ENCODE peak calls at places on chromosomes 12 and 14, in six cellular contexts. Y is NCI-H2081, E is NCI-H748 treated with DMSO at 0.1 percent for 48 hours, T is HEK293T, U is EL, V is breast epithelium. B is an unnamed sample.
A peak's percentile ranks its signal among the peaks of the same experiment; 100 is the strongest.

GRCh38 chr12:52259850-52260249 is 14.6 kb upstream of the KRT86 start:
- DNase-seq in Y (no peak), E (no peak), T (no peak), U (peak; percentile 29), V (no peak), B (no peak)

GRCh38 chr12:30764251-30764650 is 9.5 kb upstream of the CAPRIN2 start:
- DNase-seq in Y (peak; percentile 46), E (peak; percentile 71), T (no peak), U (no peak), V (no peak), B (no peak)

GRCh38 chr14:77065851-77066554 is 32.1 kb upstream of the CIPC start:
- DNase-seq in Y (no peak), E (no peak), T (no peak), U (no peak), V (no peak), B (no peak)

GRCh38 chr14:89719371-89720075 is 235.0 kb downstream of the EFCAB11 start:
- DNase-seq in Y (no peak), E (no peak), T (no peak), U (no peak), V (no peak), B (peak; percentile 36)

GRCh38 chr12:9240776-9241175 is 32.6 kb upstream of the PZP start:
- DNase-seq in Y (no peak), E (no peak), T (no peak), U (no peak), V (no peak), B (no peak)

GRCh38 chr12:100706029-100706428 is 88.5 kb upstream of the ANO4 start:
- DNase-seq in Y (peak; percentile 54), E (peak; percentile 86), T (no peak), U (peak; percentile 85), V (no peak), B (no peak)

GRCh38 chr12:131199221-131199620 is 245.5 kb downstream of the ADGRD1 start:
- DNase-seq in Y (no peak), E (no peak), T (no peak), U (no peak), V (no peak), B (no peak)

GRCh38 chr14:100325958-100326357 is 2.8 kb downstream of the SLC25A47 start:
- DNase-seq in Y (no peak), E (no peak), T (no peak), U (no peak), V (no peak), B (no peak)

GRCh38 chr14:63328787-63329737 is 10.3 kb upstream of the GPHB5 start:
- DNase-seq in Y (no peak), E (no peak), T (no peak), U (no peak), V (no peak), B (no peak)

GRCh38 chr14:61569308-61569707 is 126.0 kb upstream of the HIF1A start:
- DNase-seq in Y (no peak), E (no peak), T (no peak), U (no peak), V (no peak), B (no peak)

GRCh38 chr12:25690996-25691864 is 138.1 kb upstream of the LMNTD1 start:
- DNase-seq in Y (no peak), E (no peak), T (no peak), U (no peak), V (no peak), B (no peak)

GRCh38 chr14:22510527-22511110 is 78.4 kb downstream of the DAD1 start:
- DNase-seq in Y (no peak), E (no peak), T (no peak), U (peak; percentile 53), V (no peak), B (no peak)

GRCh38 chr12:3727877-3728632 is 24.9 kb downstream of the CRACR2A start:
- DNase-seq in Y (no peak), E (no peak), T (no peak), U (peak; percentile 26), V (no peak), B (no peak)

GRCh38 chr12:50597200-50598195 is 92.7 kb downstream of the DIP2B start:
- DNase-seq in Y (no peak), E (no peak), T (no peak), U (peak; percentile 85), V (no peak), B (no peak)

GRCh38 chr12:66552753-66553152 is 126.1 kb downstream of the GRIP1 start:
- DNase-seq in Y (no peak), E (no peak), T (no peak), U (peak; percentile 4), V (no peak), B (no peak)

GRCh38 chr12:70052931-70053497 is 190.2 kb upstream of the CNOT2 start:
- DNase-seq in Y (no peak), E (no peak), T (no peak), U (peak; percentile 68), V (no peak), B (no peak)

GRCh38 chr12:100716949-100717732 is 77.4 kb upstream of the ANO4 start:
- DNase-seq in Y (peak; percentile 45), E (no peak), T (peak; percentile 76), U (peak; percentile 52), V (no peak), B (no peak)

GRCh38 chr12:7787574-7788315 is 1.5 kb upstream of the NANOG start:
- DNase-seq in Y (no peak), E (no peak), T (no peak), U (no peak), V (no peak), B (no peak)

GRCh38 chr12:116472193-116472592 is 87.0 kb upstream of the MAP1LC3B2 start:
- DNase-seq in Y (no peak), E (no peak), T (no peak), U (no peak), V (no peak), B (no peak)

GRCh38 chr14:21317433-21317832 is 37.5 kb downstream of the RPGRIP1 start:
- DNase-seq in Y (no peak), E (no peak), T (no peak), U (no peak), V (no peak), B (no peak)

GRCh38 chr12:24853588-24853987 is 95.3 kb downstream of the BCAT1 start:
- DNase-seq in Y (no peak), E (no peak), T (no peak), U (peak; percentile 75), V (no peak), B (no peak)

GRCh38 chr12:80766897-80767296 is 50.2 kb downstream of the MYF5 start:
- DNase-seq in Y (no peak), E (no peak), T (no peak), U (no peak), V (no peak), B (no peak)

GRCh38 chr12:6254491-6254890 is 54.3 kb downstream of the CD9 start:
- DNase-seq in Y (no peak), E (no peak), T (no peak), U (no peak), V (no peak), B (no peak)